ENCODE peak calls at places on chromosome 18, in seven cellular contexts. One of them, this sample, is unnamed.

GRCh38 chr18:57352761-57353136 is 392 bp downstream of the ST8SIA3 start:
- DNase-seq in foreskin fibroblast: no peak
- DNase-seq in mesothelial cell of epicardium: no peak
- DNase-seq in HFF-Myc: no peak
- DNase-seq in A549: no peak
- DNase-seq in thoracic aorta: no peak
- DNase-seq in uterus: no peak
- DNase-seq in this sample: no peak

GRCh38 chr18:9066358-9066757 is 36.1 kb upstream of the NDUFV2 start:
- DNase-seq in HFF-Myc: no peak
- DNase-seq in foreskin fibroblast: no peak
- DNase-seq in thoracic aorta: no peak
- DNase-seq in A549: no peak
- DNase-seq in uterus: no peak
- DNase-seq in mesothelial cell of epicardium: no peak
- DNase-seq in this sample: no peak

GRCh38 chr18:46167971-46168370 is 63.8 kb downstream of the HAUS1 start:
- DNase-seq in A549: no peak
- DNase-seq in uterus: no peak
- DNase-seq in foreskin fibroblast: no peak
- DNase-seq in mesothelial cell of epicardium: no peak
- DNase-seq in thoracic aorta: no peak
- DNase-seq in HFF-Myc: no peak
- DNase-seq in this sample: peak; percentile 52

GRCh38 chr18:13374096-13374467 is 155.5 kb downstream of the LDLRAD4 start:
- DNase-seq in uterus: no peak
- DNase-seq in A549: no peak
- DNase-seq in thoracic aorta: no peak
- DNase-seq in HFF-Myc: no peak
- DNase-seq in foreskin fibroblast: no peak
- DNase-seq in mesothelial cell of epicardium: no peak
- DNase-seq in this sample: no peak

GRCh38 chr18:26804474-26804873 is 61.0 kb downstream of the AQP4 start:
- DNase-seq in foreskin fibroblast: no peak
- DNase-seq in thoracic aorta: no peak
- DNase-seq in uterus: no peak
- DNase-seq in A549: no peak
- DNase-seq in HFF-Myc: no peak
- DNase-seq in mesothelial cell of epicardium: no peak
- DNase-seq in this sample: peak; percentile 19

GRCh38 chr18:8186413-8186812 is 422.8 kb upstream of the RAB12 start:
- DNase-seq in thoracic aorta: no peak
- DNase-seq in uterus: no peak
- DNase-seq in mesothelial cell of epicardium: no peak
- DNase-seq in foreskin fibroblast: no peak
- DNase-seq in HFF-Myc: no peak
- DNase-seq in A549: no peak
- DNase-seq in this sample: no peak

GRCh38 chr18:66219817-66220216 is 384.1 kb downstream of the CDH19 start:
- DNase-seq in A549: no peak
- DNase-seq in HFF-Myc: no peak
- DNase-seq in mesothelial cell of epicardium: no peak
- DNase-seq in thoracic aorta: no peak
- DNase-seq in uterus: no peak
- DNase-seq in foreskin fibroblast: no peak
- DNase-seq in this sample: no peak

GRCh38 chr18:27094621-27095020 is 90.5 kb downstream of the CHST9 start:
- DNase-seq in A549: no peak
- DNase-seq in foreskin fibroblast: no peak
- DNase-seq in HFF-Myc: no peak
- DNase-seq in thoracic aorta: no peak
- DNase-seq in mesothelial cell of epicardium: no peak
- DNase-seq in uterus: no peak
- DNase-seq in this sample: no peak

GRCh38 chr18:23864620-23865019 is 149.9 kb upstream of the TTC39C start:
- DNase-seq in uterus: no peak
- DNase-seq in HFF-Myc: no peak
- DNase-seq in foreskin fibroblast: no peak
- DNase-seq in A549: no peak
- DNase-seq in thoracic aorta: no peak
- DNase-seq in mesothelial cell of epicardium: no peak
- DNase-seq in this sample: no peak

GRCh38 chr18:57801379-57802165 is 1.5 kb downstream of the ATP8B1 start:
- DNase-seq in A549: no peak
- DNase-seq in uterus: no peak
- DNase-seq in thoracic aorta: no peak
- DNase-seq in foreskin fibroblast: peak; percentile 27
- DNase-seq in HFF-Myc: no peak
- DNase-seq in mesothelial cell of epicardium: peak; percentile 44
- DNase-seq in this sample: no peak

GRCh38 chr18:5173646-5174045 is 23.4 kb downstream of the AKAIN1 start:
- DNase-seq in foreskin fibroblast: no peak
- DNase-seq in mesothelial cell of epicardium: no peak
- DNase-seq in A549: no peak
- DNase-seq in HFF-Myc: no peak
- DNase-seq in thoracic aorta: no peak
- DNase-seq in uterus: no peak
- DNase-seq in this sample: no peak

GRCh38 chr18:70698574-70698973 is 409.7 kb downstream of the SOCS6 start:
- DNase-seq in uterus: no peak
- DNase-seq in thoracic aorta: no peak
- DNase-seq in A549: no peak
- DNase-seq in mesothelial cell of epicardium: no peak
- DNase-seq in foreskin fibroblast: no peak
- DNase-seq in HFF-Myc: no peak
- DNase-seq in this sample: no peak

GRCh38 chr18:48184118-48184517 is 225.1 kb downstream of the ZBTB7C start:
- DNase-seq in foreskin fibroblast: no peak
- DNase-seq in mesothelial cell of epicardium: no peak
- DNase-seq in A549: no peak
- DNase-seq in HFF-Myc: no peak
- DNase-seq in uterus: no peak
- DNase-seq in thoracic aorta: no peak
- DNase-seq in this sample: peak; percentile 83

GRCh38 chr18:64663086-64663485 is 514.2 kb upstream of the LINC00305 start:
- DNase-seq in mesothelial cell of epicardium: no peak
- DNase-seq in A549: no peak
- DNase-seq in foreskin fibroblast: no peak
- DNase-seq in uterus: no peak
- DNase-seq in HFF-Myc: no peak
- DNase-seq in thoracic aorta: no peak
- DNase-seq in this sample: no peak

GRCh38 chr18:8794133-8794986 is 89.0 kb downstream of the MTCL1 start:
- DNase-seq in uterus: no peak
- DNase-seq in HFF-Myc: no peak
- DNase-seq in foreskin fibroblast: peak; percentile 83
- DNase-seq in mesothelial cell of epicardium: no peak
- DNase-seq in A549: no peak
- DNase-seq in thoracic aorta: no peak
- DNase-seq in this sample: no peak

GRCh38 chr18:12929477-12930083 is 18.2 kb upstream of the SEH1L start:
- DNase-seq in uterus: no peak
- DNase-seq in thoracic aorta: no peak
- DNase-seq in mesothelial cell of epicardium: no peak
- DNase-seq in HFF-Myc: no peak
- DNase-seq in foreskin fibroblast: no peak
- DNase-seq in A549: no peak
- DNase-seq in this sample: no peak

GRCh38 chr18:80208620-80209019 is 38.7 kb downstream of the PARD6G start:
- DNase-seq in HFF-Myc: no peak
- DNase-seq in uterus: no peak
- DNase-seq in A549: no peak
- DNase-seq in mesothelial cell of epicardium: peak; percentile 22
- DNase-seq in thoracic aorta: no peak
- DNase-seq in foreskin fibroblast: no peak
- DNase-seq in this sample: peak; percentile 13

GRCh38 chr18:77711096-77711495 is 461.4 kb downstream of the GALR1 start:
- DNase-seq in uterus: no peak
- DNase-seq in foreskin fibroblast: no peak
- DNase-seq in HFF-Myc: no peak
- DNase-seq in thoracic aorta: no peak
- DNase-seq in mesothelial cell of epicardium: no peak
- DNase-seq in A549: no peak
- DNase-seq in this sample: no peak
- TF ChIP-seq CTCF in uterus: no peak
- TF ChIP-seq CTCF in foreskin fibroblast: no peak
- TF ChIP-seq CTCF in HFF-Myc: no peak
- TF ChIP-seq CTCF in thoracic aorta: no peak
- TF ChIP-seq CTCF in mesothelial cell of epicardium: no peak
- TF ChIP-seq CTCF in A549: peak; percentile 13
- TF ChIP-seq CTCF in this sample: no peak

GRCh38 chr18:77478619-77479018 is 229.0 kb downstream of the GALR1 start:
- DNase-seq in mesothelial cell of epicardium: no peak
- DNase-seq in foreskin fibroblast: peak; percentile 19
- DNase-seq in uterus: peak; percentile 53
- DNase-seq in HFF-Myc: no peak
- DNase-seq in A549: no peak
- DNase-seq in thoracic aorta: no peak
- DNase-seq in this sample: peak; percentile 39
- TF ChIP-seq CTCF in mesothelial cell of epicardium: peak; percentile 23
- TF ChIP-seq CTCF in foreskin fibroblast: no peak
- TF ChIP-seq CTCF in uterus: no peak
- TF ChIP-seq CTCF in HFF-Myc: no peak
- TF ChIP-seq CTCF in A549: no peak
- TF ChIP-seq CTCF in thoracic aorta: no peak
- TF ChIP-seq CTCF in this sample: peak; percentile 18

GRCh38 chr18:75884728-75885127 is 457.2 kb upstream of the SMIM21 start:
- DNase-seq in mesothelial cell of epicardium: no peak
- DNase-seq in uterus: no peak
- DNase-seq in foreskin fibroblast: no peak
- DNase-seq in A549: no peak
- DNase-seq in thoracic aorta: no peak
- DNase-seq in HFF-Myc: no peak
- DNase-seq in this sample: no peak
- TF ChIP-seq CTCF in mesothelial cell of epicardium: no peak
- TF ChIP-seq CTCF in uterus: no peak
- TF ChIP-seq CTCF in foreskin fibroblast: no peak
- TF ChIP-seq CTCF in A549: no peak
- TF ChIP-seq CTCF in thoracic aorta: no peak
- TF ChIP-seq CTCF in HFF-Myc: no peak
- TF ChIP-seq CTCF in this sample: no peak

GRCh38 chr18:662197-662596 is 4.7 kb downstream of the TYMS start:
- DNase-seq in uterus: no peak
- DNase-seq in foreskin fibroblast: no peak
- DNase-seq in mesothelial cell of epicardium: no peak
- DNase-seq in A549: no peak
- DNase-seq in HFF-Myc: no peak
- DNase-seq in thoracic aorta: no peak
- DNase-seq in this sample: no peak

GRCh38 chr18:666628-667027 is 9.2 kb downstream of the TYMS start:
- DNase-seq in A549: no peak
- DNase-seq in uterus: no peak
- DNase-seq in HFF-Myc: no peak
- DNase-seq in thoracic aorta: no peak
- DNase-seq in foreskin fibroblast: no peak
- DNase-seq in mesothelial cell of epicardium: no peak
- DNase-seq in this sample: no peak

GRCh38 chr18:669077-669476 is 11.6 kb downstream of the TYMS start:
- DNase-seq in thoracic aorta: no peak
- DNase-seq in A549: no peak
- DNase-seq in HFF-Myc: no peak
- DNase-seq in uterus: no peak
- DNase-seq in foreskin fibroblast: no peak
- DNase-seq in mesothelial cell of epicardium: no peak
- DNase-seq in this sample: no peak

GRCh38 chr18:668263-668662 is 10.8 kb downstream of the TYMS start:
- DNase-seq in HFF-Myc: no peak
- DNase-seq in foreskin fibroblast: no peak
- DNase-seq in A549: no peak
- DNase-seq in mesothelial cell of epicardium: no peak
- DNase-seq in thoracic aorta: no peak
- DNase-seq in uterus: no peak
- DNase-seq in this sample: no peak

DNA sequence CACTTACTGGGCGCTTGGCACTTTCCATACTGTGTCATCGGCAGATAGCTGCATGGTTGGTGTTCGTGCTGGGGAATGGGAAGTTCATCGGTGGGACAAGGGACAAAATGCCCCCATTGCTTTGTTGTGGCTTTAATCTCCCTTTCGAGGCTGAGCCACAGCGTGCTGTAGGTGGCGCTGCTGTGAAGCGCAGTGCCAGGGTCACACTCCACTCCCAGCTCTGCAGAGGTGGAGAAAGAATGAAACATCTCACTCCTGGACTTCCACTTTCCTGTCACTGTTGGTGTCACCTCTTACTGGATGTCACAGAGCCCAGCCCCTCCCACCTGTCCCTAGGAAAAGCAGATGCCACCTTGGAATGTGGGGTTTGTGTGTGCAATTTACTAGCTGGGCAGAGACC is 8.7 kb downstream of the TYMS start:
- DNase-seq in A549: no peak
- DNase-seq in mesothelial cell of epicardium: no peak
- DNase-seq in foreskin fibroblast: no peak
- DNase-seq in HFF-Myc: no peak
- DNase-seq in uterus: no peak
- DNase-seq in thoracic aorta: no peak
- DNase-seq in this sample: no peak
- TF ChIP-seq CTCF in A549: no peak
- TF ChIP-seq CTCF in mesothelial cell of epicardium: no peak
- TF ChIP-seq CTCF in foreskin fibroblast: no peak
- TF ChIP-seq CTCF in HFF-Myc: peak; percentile 40
- TF ChIP-seq CTCF in uterus: no peak
- TF ChIP-seq CTCF in thoracic aorta: no peak
- TF ChIP-seq CTCF in this sample: no peak

DNA sequence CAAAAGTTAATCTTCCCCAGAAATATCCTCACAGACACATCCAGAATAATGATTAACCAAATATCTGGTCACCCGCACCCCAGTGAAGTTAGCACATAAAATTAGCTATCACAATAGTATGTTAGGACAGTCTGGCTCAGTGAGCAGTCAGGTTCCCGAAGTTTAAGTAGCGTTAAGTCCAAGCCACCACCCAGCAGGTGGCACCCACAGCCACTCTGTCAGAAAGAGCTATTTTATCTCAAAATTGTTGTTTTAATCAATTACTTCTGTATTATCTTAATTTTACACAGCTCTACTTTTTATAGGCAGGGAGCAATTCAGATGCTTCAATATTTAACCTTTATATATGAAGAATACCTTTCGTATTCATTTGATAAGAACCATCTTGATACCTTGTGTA is 537.5 kb downstream of the MBD2 start:
- DNase-seq in thoracic aorta: no peak
- DNase-seq in foreskin fibroblast: peak; percentile 4
- DNase-seq in A549: no peak
- DNase-seq in mesothelial cell of epicardium: no peak
- DNase-seq in uterus: no peak
- DNase-seq in HFF-Myc: no peak
- DNase-seq in this sample: no peak
- TF ChIP-seq CTCF in thoracic aorta: no peak
- TF ChIP-seq CTCF in foreskin fibroblast: no peak
- TF ChIP-seq CTCF in A549: peak; percentile 12
- TF ChIP-seq CTCF in mesothelial cell of epicardium: no peak
- TF ChIP-seq CTCF in uterus: no peak
- TF ChIP-seq CTCF in HFF-Myc: no peak
- TF ChIP-seq CTCF in this sample: no peak

GRCh38 chr18:67715567-67715966 is 199.0 kb upstream of the DSEL start:
- DNase-seq in HFF-Myc: no peak
- DNase-seq in A549: no peak
- DNase-seq in thoracic aorta: no peak
- DNase-seq in mesothelial cell of epicardium: no peak
- DNase-seq in uterus: no peak
- DNase-seq in foreskin fibroblast: no peak
- DNase-seq in this sample: no peak

GRCh38 chr18:67705748-67706147 is 189.2 kb upstream of the DSEL start:
- DNase-seq in mesothelial cell of epicardium: no peak
- DNase-seq in HFF-Myc: no peak
- DNase-seq in uterus: no peak
- DNase-seq in foreskin fibroblast: no peak
- DNase-seq in thoracic aorta: no peak
- DNase-seq in A549: no peak
- DNase-seq in this sample: no peak

GRCh38 chr18:67710639-67711038 is 194.1 kb upstream of the DSEL start:
- DNase-seq in uterus: no peak
- DNase-seq in HFF-Myc: no peak
- DNase-seq in thoracic aorta: no peak
- DNase-seq in mesothelial cell of epicardium: no peak
- DNase-seq in A549: no peak
- DNase-seq in foreskin fibroblast: no peak
- DNase-seq in this sample: no peak
- TF ChIP-seq CTCF in uterus: no peak
- TF ChIP-seq CTCF in HFF-Myc: no peak
- TF ChIP-seq CTCF in thoracic aorta: no peak
- TF ChIP-seq CTCF in mesothelial cell of epicardium: no peak
- TF ChIP-seq CTCF in A549: peak; percentile 12
- TF ChIP-seq CTCF in foreskin fibroblast: no peak
- TF ChIP-seq CTCF in this sample: peak; percentile 21